ENCODE peak calls at places on chromosomes 11 and 22, in four cellular contexts. One of them, this sample, is unnamed.
A peak's percentile ranks its signal among the peaks of the same experiment; 100 is the strongest.

GRCh38 chr11:92510591-92510990 is 286.0 kb downstream of the FAT3 start:
- DNase-seq in GM23338: no peak
- DNase-seq in PC-3: no peak
- DNase-seq in hepatocyte: no peak
- DNase-seq in this sample: peak; percentile 71

GRCh38 chr11:34629711-34630110 is 8.8 kb downstream of the EHF start:
- DNase-seq in GM23338: no peak
- DNase-seq in PC-3: peak; percentile 23
- DNase-seq in hepatocyte: no peak
- DNase-seq in this sample: no peak

GRCh38 chr22:31891366-31892079 is 52.8 kb upstream of the YWHAH start:
- DNase-seq in GM23338: no peak
- DNase-seq in PC-3: no peak
- DNase-seq in hepatocyte: no peak
- DNase-seq in this sample: peak; percentile 18

GRCh38 chr11:117910941-117911630 is 18.1 kb downstream of the TMPRSS13 start:
- DNase-seq in GM23338: no peak
- DNase-seq in PC-3: no peak
- DNase-seq in hepatocyte: no peak
- DNase-seq in this sample: no peak

GRCh38 chr11:67321313-67321871 is 18.1 kb downstream of the SSH3 start:
- DNase-seq in GM23338: no peak
- DNase-seq in PC-3: no peak
- DNase-seq in hepatocyte: no peak
- DNase-seq in this sample: no peak

GRCh38 chr11:34805937-34806336 is 110.2 kb downstream of the APIP start:
- DNase-seq in GM23338: no peak
- DNase-seq in PC-3: no peak
- DNase-seq in hepatocyte: no peak
- DNase-seq in this sample: no peak

GRCh38 chr11:74019104-74019738 is 10.3 kb upstream of the UCP3 start:
- DNase-seq in GM23338: no peak
- DNase-seq in PC-3: no peak
- DNase-seq in hepatocyte: peak; percentile 28
- DNase-seq in this sample: no peak

GRCh38 chr11:803770-804598 is 1.0 kb downstream of the PIDD1 start:
- DNase-seq in GM23338: no peak
- DNase-seq in PC-3: no peak
- DNase-seq in hepatocyte: no peak
- DNase-seq in this sample: no peak

GRCh38 chr11:1224491-1225385 is 1.9 kb downstream of the MUC5B start:
- DNase-seq in GM23338: peak; percentile 47
- DNase-seq in PC-3: peak; percentile 28
- DNase-seq in hepatocyte: no peak
- DNase-seq in this sample: peak; percentile 56

GRCh38 chr11:126888126-126888712 is 112.4 kb downstream of the KIRREL3 start:
- DNase-seq in GM23338: no peak
- DNase-seq in PC-3: no peak
- DNase-seq in hepatocyte: no peak
- DNase-seq in this sample: no peak

GRCh38 chr22:49008682-49009235 is 818.9 kb downstream of the BRD1 start:
- DNase-seq in GM23338: no peak
- DNase-seq in PC-3: no peak
- DNase-seq in hepatocyte: peak; percentile 1
- DNase-seq in this sample: no peak

GRCh38 chr11:62574363-62575057 is 819 bp upstream of the EEF1G start:
- DNase-seq in GM23338: peak; percentile 50
- DNase-seq in PC-3: peak; percentile 29
- DNase-seq in hepatocyte: peak; percentile 44
- DNase-seq in this sample: peak; percentile 31

GRCh38 chr11:47360341-47360740 is 7.8 kb upstream of the MYBPC3 start:
- DNase-seq in GM23338: no peak
- DNase-seq in PC-3: no peak
- DNase-seq in hepatocyte: no peak
- DNase-seq in this sample: no peak

GRCh38 chr22:29344137-29344536 is 28.6 kb upstream of the RASL10A start:
- DNase-seq in GM23338: no peak
- DNase-seq in PC-3: peak; percentile 96
- DNase-seq in hepatocyte: peak; percentile 61
- DNase-seq in this sample: no peak

GRCh38 chr11:75872887-75873416 is 57.9 kb downstream of the UVRAG start:
- DNase-seq in GM23338: no peak
- DNase-seq in PC-3: peak; percentile 20
- DNase-seq in hepatocyte: no peak
- DNase-seq in this sample: no peak

GRCh38 chr22:32695451-32695891 is 106.0 kb upstream of the TIMP3 start:
- DNase-seq in GM23338: no peak
- DNase-seq in PC-3: peak; percentile 50
- DNase-seq in hepatocyte: peak; percentile 69
- DNase-seq in this sample: no peak

GRCh38 chr11:60842688-60843605 is 1.0 kb downstream of the CCDC86 start:
- DNase-seq in GM23338: no peak
- DNase-seq in PC-3: peak; percentile 37
- DNase-seq in hepatocyte: no peak
- DNase-seq in this sample: no peak

GRCh38 chr22:49099496-49100124 is 728.1 kb downstream of the BRD1 start:
- DNase-seq in GM23338: no peak
- DNase-seq in PC-3: peak; percentile 4
- DNase-seq in hepatocyte: peak; percentile 56
- DNase-seq in this sample: no peak

GRCh38 chr11:7670631-7671030 is 2.7 kb downstream of the CYB5R2 start:
- DNase-seq in GM23338: no peak
- DNase-seq in PC-3: no peak
- DNase-seq in hepatocyte: no peak
- DNase-seq in this sample: no peak

GRCh38 chr22:28141614-28142013 is 222.6 kb upstream of the PITPNB start:
- DNase-seq in GM23338: no peak
- DNase-seq in PC-3: peak; percentile 8
- DNase-seq in hepatocyte: no peak
- DNase-seq in this sample: no peak

GRCh38 chr11:61951484-61952135 is 1.5 kb downstream of the BEST1 start:
- DNase-seq in GM23338: no peak
- DNase-seq in PC-3: no peak
- DNase-seq in hepatocyte: no peak
- DNase-seq in this sample: no peak

GRCh38 chr11:59755701-59756495 is 722 bp downstream of the STX3 start:
- DNase-seq in GM23338: peak; percentile 70
- DNase-seq in PC-3: peak; percentile 82
- DNase-seq in hepatocyte: peak; percentile 88
- DNase-seq in this sample: peak; percentile 79

GRCh38 chr22:35649026-35649553 is 844 bp downstream of the APOL6 start:
- DNase-seq in GM23338: no peak
- DNase-seq in PC-3: no peak
- DNase-seq in hepatocyte: no peak
- DNase-seq in this sample: no peak
- H3K4me3 ChIP-seq in GM23338: no peak overlapping the region
- H3K4me3 ChIP-seq in PC-3: peak overlapping the region; percentile 72
- H3K4me3 ChIP-seq in hepatocyte: peak overlapping the region; percentile 37
- H3K4me3 ChIP-seq in this sample: no peak overlapping the region

GRCh38 chr11:10696797-10697620 is 3.5 kb upstream of the IRAG1 start:
- DNase-seq in GM23338: no peak
- DNase-seq in PC-3: no peak
- DNase-seq in hepatocyte: no peak
- DNase-seq in this sample: no peak

GRCh38 chr11:10695821-10696220 is 2.3 kb upstream of the IRAG1 start:
- DNase-seq in GM23338: no peak
- DNase-seq in PC-3: no peak
- DNase-seq in hepatocyte: no peak
- DNase-seq in this sample: no peak

GRCh38 chr11:10693509-10694071 is at the start of gene IRAG1:
- DNase-seq in GM23338: peak; percentile 34
- DNase-seq in PC-3: no peak
- DNase-seq in hepatocyte: peak; percentile 47
- DNase-seq in this sample: peak; percentile 11

GRCh38 chr11:10692716-10693115 is 839 bp downstream of the IRAG1 start:
- DNase-seq in GM23338: no peak
- DNase-seq in PC-3: no peak
- DNase-seq in hepatocyte: no peak
- DNase-seq in this sample: no peak

DNA sequence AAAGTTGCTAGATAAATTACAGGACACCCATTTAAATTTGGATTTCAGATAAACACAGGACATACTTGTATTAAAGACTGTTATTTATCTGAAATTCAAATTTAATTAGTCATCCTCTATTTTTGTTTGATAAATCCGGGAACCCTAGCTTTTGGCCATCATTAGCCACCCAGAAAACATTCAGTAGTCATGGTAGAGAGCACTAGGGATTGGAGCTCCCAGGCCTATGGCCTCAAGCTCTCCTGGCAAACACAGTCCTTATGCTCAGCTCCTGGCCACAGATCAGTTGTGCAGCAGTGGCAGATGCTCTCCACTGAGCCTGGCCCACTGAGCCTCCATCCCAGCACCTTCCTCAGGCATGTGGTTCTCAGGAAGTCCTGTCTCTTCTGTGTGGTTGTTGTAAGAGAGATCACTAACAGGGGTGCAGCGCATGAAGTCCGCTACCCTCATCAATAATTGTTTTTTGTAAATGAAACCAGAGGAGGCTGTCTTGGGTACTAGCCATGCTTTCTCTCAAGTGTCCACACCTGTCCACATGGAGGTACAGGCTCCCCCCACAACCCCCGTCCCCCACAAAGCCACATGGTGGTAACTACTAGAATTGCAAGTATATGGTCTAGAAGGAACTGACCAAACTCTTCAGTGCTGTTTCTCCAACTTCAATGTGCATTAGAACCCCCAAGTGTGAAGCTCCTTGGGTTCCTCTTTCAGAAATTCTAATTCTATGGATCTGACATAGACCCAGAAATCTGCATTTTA is 1.1 kb upstream of the IRAG1 start:
- DNase-seq in GM23338: no peak
- DNase-seq in PC-3: no peak
- DNase-seq in hepatocyte: no peak
- DNase-seq in this sample: no peak
- TF ChIP-seq CTCF in GM23338: no peak
- TF ChIP-seq CTCF in PC-3: no peak
- TF ChIP-seq CTCF in hepatocyte: no peak
- TF ChIP-seq CTCF in this sample: no peak

DNA sequence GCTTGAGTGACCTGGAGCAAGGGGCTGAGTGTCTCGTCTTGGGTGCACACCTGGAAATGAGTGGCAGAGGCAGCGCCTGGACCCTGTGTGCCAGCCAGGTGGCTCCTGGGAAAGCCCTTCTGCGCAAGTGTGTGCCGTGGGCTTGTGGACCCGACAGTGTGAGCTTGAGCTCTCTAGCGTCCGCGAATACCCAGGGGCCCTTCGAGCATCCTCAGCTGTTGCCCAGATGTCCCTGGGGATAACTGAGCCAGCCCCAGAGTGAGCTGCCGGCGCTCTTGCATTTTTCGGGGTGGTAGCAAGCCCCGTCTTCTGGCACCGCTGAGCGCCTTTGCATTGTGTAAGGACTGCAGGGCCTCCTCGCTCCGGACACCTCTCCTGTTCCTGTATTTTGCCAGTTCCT is 399.2 kb downstream of the TBC1D22A start:
- DNase-seq in GM23338: no peak
- DNase-seq in PC-3: no peak
- DNase-seq in hepatocyte: no peak
- DNase-seq in this sample: no peak
- TF ChIP-seq EZH2phosphoT487 in GM23338: no peak
- TF ChIP-seq EZH2phosphoT487 in PC-3: no peak
- TF ChIP-seq EZH2phosphoT487 in hepatocyte: no peak
- TF ChIP-seq EZH2phosphoT487 in this sample: no peak

GRCh38 chr11:119418759-119419158 is 4.2 kb downstream of the THY1 start:
- DNase-seq in GM23338: no peak
- DNase-seq in PC-3: no peak
- DNase-seq in hepatocyte: no peak
- DNase-seq in this sample: no peak

GRCh38 chr11:119415517-119415916 is 7.5 kb downstream of the THY1 start:
- DNase-seq in GM23338: no peak
- DNase-seq in PC-3: no peak
- DNase-seq in hepatocyte: no peak
- DNase-seq in this sample: no peak

GRCh38 chr11:119415966-119416365 is 7.0 kb downstream of the THY1 start:
- DNase-seq in GM23338: no peak
- DNase-seq in PC-3: no peak
- DNase-seq in hepatocyte: no peak
- DNase-seq in this sample: no peak

GRCh38 chr11:119417726-119418540 is 5.0 kb downstream of the THY1 start:
- DNase-seq in GM23338: peak; percentile 40
- DNase-seq in PC-3: peak; percentile 70
- DNase-seq in hepatocyte: peak; percentile 40
- DNase-seq in this sample: no peak

GRCh38 chr11:119416606-119417580 is 6.1 kb downstream of the THY1 start:
- DNase-seq in GM23338: peak; percentile 68
- DNase-seq in PC-3: peak; percentile 53
- DNase-seq in hepatocyte: no peak
- DNase-seq in this sample: no peak
- H3K4me3 ChIP-seq in GM23338: no peak overlapping the region
- H3K4me3 ChIP-seq in PC-3: no peak overlapping the region
- H3K4me3 ChIP-seq in hepatocyte: no peak overlapping the region
- H3K4me3 ChIP-seq in this sample: no peak overlapping the region

This sample was measured in neural progenitor cell.